ENCODE peak calls at places on chromosome 2, in ten cellular contexts. Y is CD4-positive, alpha-beta T cell; I is ovary; H is thoracic aorta; M is heart right ventricle; C is Panc1; P is SK-N-SH; N is psoas muscle; V is CD8-positive, alpha-beta T cell; R is upper lobe of left lung. Q is an unnamed sample. For H3K9me3 and H3K27me3, the result is how much of the 10 kb centered on the place peaks cover.

GRCh38 chr2:112032615-112033457 is 22.2 kb upstream of the TMEM87B start:
- DNase-seq in Y (no peak), I (peak), H (no peak), M (peak), C (no peak), P (no peak), N (peak), V (no peak), R (peak), Q (no peak)

GRCh38 chr2:189685540-189686229 is 11.2 kb downstream of the ANKAR start:
- DNase-seq in Y (no peak), I (peak), H (no peak), M (no peak), C (no peak), P (no peak), N (no peak), V (no peak), R (no peak), Q (no peak)

GRCh38 chr2:48452108-48452507 is 77.8 kb upstream of the STON1 start:
- DNase-seq in Y (no peak), I (no peak), H (no peak), M (no peak), C (no peak), P (peak), N (no peak), V (no peak), R (no peak), Q (no peak)

GRCh38 chr2:43343573-43344304 is 117.3 kb upstream of the ZFP36L2 start:
- DNase-seq in Y (no peak), I (peak), H (peak), M (peak), C (no peak), P (no peak), N (peak), V (no peak), R (peak), Q (no peak)

GRCh38 chr2:98356729-98357128 is 10.5 kb downstream of the CNGA3 start:
- DNase-seq in Y (no peak), I (no peak), H (no peak), M (no peak), C (no peak), P (no peak), N (no peak), V (no peak), R (no peak), Q (no peak)

GRCh38 chr2:1278861-1279260 is 134.4 kb upstream of the TPO start:
- DNase-seq in Y (no peak), I (no peak), H (no peak), M (no peak), C (no peak), P (no peak), N (no peak), V (no peak), R (no peak), Q (no peak)

GRCh38 chr2:128454980-128455709 is 136.5 kb upstream of the HS6ST1 start:
- DNase-seq in Y (no peak), I (no peak), H (no peak), M (no peak), C (no peak), P (no peak), N (no peak), V (no peak), R (no peak), Q (no peak)

GRCh38 chr2:12882393-12882792 is 165.7 kb downstream of the TRIB2 start:
- DNase-seq in Y (no peak), I (no peak), H (no peak), M (no peak), C (no peak), P (no peak), N (no peak), V (no peak), R (no peak), Q (no peak)

GRCh38 chr2:232772540-232772939 is 3.8 kb downstream of the KCNJ13 start:
- DNase-seq in Y (no peak), I (no peak), H (no peak), M (no peak), C (no peak), P (no peak), N (no peak), V (no peak), R (no peak), Q (no peak)

GRCh38 chr2:127465258-127465657 is 47.0 kb downstream of the PROC start:
- DNase-seq in Y (no peak), I (no peak), H (no peak), M (no peak), C (no peak), P (no peak), N (no peak), V (no peak), R (no peak), Q (no peak)

GRCh38 chr2:157441072-157441454 is 2.8 kb downstream of the CYTIP start:
- DNase-seq in Y (no peak), I (no peak), H (no peak), M (peak), C (no peak), P (no peak), N (no peak), V (peak), R (peak), Q (no peak)

GRCh38 chr2:26245231-26245732 is 543 bp downstream of the HADHB start:
- DNase-seq in Y (peak), I (no peak), H (no peak), M (no peak), C (no peak), P (peak), N (no peak), V (peak), R (peak), Q (no peak)

GRCh38 chr2:176096986-176097819 is 2.4 kb upstream of the HOXD12 start:
- DNase-seq in Y (peak), I (peak), H (no peak), M (peak), C (peak), P (peak), N (peak), V (peak), R (peak), Q (peak)
- H3K9me3 ChIP-seq in Y (under half), I (under half), H (under half), M (under half), C (under half), P (under half), N (under half), V (under half), R (under half), Q (under half)

DNA sequence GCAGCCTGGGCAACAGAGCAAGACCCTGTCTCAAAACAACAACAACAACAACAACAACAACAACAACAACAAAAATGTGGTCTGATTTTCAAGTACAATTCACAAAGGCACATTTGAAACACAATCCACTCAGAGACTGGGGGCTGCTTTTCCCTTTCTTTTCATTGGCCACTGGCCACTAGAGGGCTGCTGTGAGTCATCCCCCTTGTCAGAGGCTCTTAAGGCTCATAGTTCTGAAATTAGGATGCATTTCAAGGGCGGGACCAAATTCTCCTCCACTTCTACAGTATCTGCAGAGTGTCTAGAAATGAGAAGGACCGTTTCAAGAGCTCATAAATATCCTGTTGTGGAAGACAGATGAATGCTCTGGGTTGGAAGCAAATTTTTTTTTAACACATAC is 285.4 kb downstream of the NRXN1 start:
- DNase-seq in Y (no peak), I (no peak), H (no peak), M (no peak), C (no peak), P (peak), N (no peak), V (no peak), R (no peak), Q (no peak)
- TF ChIP-seq CTCF in Y (no peak), I (no peak), H (no peak), M (no peak), C (peak), P (peak), N (peak), V (no peak), R (no peak), Q (no peak)

GRCh38 chr2:104874230-104874629 is 20.3 kb downstream of the POU3F3 start:
- DNase-seq in Y (no peak), I (no peak), H (no peak), M (no peak), C (no peak), P (no peak), N (no peak), V (no peak), R (no peak), Q (no peak)
- H3K27me3 ChIP-seq in Y (under half), I (under half), H (under half), M (under half), C (under half), P (under half), N (under half), V (under half), R (under half), Q (under half)

DNA sequence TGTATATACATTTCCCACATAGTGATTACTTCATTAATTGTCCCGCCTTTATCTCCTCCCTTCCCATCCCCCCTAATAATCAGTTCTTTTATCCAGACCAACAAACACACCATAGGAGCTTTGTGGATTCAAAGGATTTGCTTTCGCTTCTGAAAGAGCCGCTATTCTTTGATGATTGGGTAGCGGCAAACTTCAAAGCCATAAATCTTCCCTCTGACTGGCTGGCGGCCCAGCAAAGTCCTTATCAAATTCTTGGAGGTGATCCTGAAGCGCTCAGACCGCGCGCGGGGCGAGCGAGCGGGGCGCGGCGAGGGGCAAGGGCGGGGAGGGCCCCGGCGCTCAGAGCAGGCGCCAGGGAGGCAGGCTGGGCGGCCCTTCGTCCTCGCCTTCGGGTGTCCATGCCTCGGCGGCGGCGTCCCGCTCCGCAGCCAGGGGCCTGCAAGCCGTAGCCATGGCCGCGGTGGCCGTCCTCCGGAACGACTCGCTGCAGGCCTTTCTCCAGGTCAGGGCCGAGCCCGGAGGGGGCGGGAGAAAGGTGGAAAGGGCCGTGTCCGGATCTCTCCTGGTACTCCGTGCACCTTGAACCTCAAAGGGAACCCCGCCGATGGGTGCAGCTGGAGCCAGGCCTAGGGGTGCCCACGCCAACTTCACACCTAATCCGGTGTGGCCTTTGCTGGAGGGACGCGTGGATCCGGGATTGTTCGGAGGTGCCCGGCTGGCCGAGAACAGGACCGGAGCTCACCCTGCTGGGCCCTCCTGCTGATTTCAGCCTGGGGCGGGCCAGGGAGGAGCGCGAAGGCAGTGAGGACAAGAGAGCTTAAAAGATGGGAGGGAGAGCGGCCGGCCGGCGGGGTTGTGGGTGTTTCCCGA is at the start of gene SP5:
- DNase-seq in Y (no peak), I (peak), H (no peak), M (peak), C (no peak), P (peak), N (peak), V (peak), R (peak), Q (peak)
- H3K9me3 ChIP-seq in Y (under half), I (under half), H (under half), M (under half), C (under half), P (under half), N (under half), V (under half), R (under half), Q (under half)

GRCh38 chr2:231410293-231411004 is 14.9 kb downstream of the B3GNT7 start:
- DNase-seq in Y (no peak), I (no peak), H (no peak), M (no peak), C (no peak), P (no peak), N (no peak), V (no peak), R (no peak), Q (no peak)
- TF ChIP-seq CTCF in Y (no peak), I (no peak), H (no peak), M (peak), C (peak), P (peak), N (no peak), V (no peak), R (no peak), Q (no peak)

GRCh38 chr2:158969162-158969716 is 799 bp downstream of the TANC1 start:
- DNase-seq in Y (no peak), I (no peak), H (no peak), M (no peak), C (no peak), P (no peak), N (no peak), V (no peak), R (no peak), Q (no peak)
- H3K27me3 ChIP-seq in Y (under half), I (under half), H (under half), M (under half), C (under half), P (under half), N (under half), V (under half), R (under half), Q (under half)

GRCh38 chr2:123747316-123747715 is 277.8 kb upstream of the CNTNAP5 start:
- DNase-seq in Y (no peak), I (no peak), H (no peak), M (no peak), C (no peak), P (no peak), N (no peak), V (no peak), R (no peak), Q (no peak)
- H3K9me3 ChIP-seq in Y (under half), I (under half), H (under half), M (under half), C (under half), P (under half), N (under half), V (under half), R (under half), Q (under half)

DNA sequence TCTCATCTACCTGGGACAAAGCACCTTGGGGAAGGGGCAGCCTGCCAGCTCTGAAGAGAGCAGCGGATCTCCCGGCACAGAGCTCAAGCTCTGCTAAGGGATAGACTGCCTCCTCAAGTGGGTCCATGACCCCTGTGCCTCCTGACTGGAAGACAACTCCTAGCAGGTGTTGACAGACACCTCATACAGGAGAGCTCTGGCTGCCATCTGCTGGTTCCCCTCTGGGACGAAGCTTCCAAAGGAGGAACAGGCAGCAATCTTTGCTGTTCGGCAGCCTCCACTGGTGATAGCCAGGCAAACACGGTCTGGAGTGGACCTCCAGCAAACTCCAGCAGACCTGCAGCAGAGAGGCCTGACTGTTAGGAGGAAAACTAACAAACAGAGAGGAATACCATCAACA is 549.9 kb upstream of the LRATD1 start:
- DNase-seq in Y (no peak), I (no peak), H (no peak), M (no peak), C (no peak), P (no peak), N (no peak), V (no peak), R (no peak), Q (no peak)
- TF ChIP-seq CTCF in Y (no peak), I (no peak), H (no peak), M (no peak), C (no peak), P (no peak), N (no peak), V (no peak), R (no peak), Q (no peak)

DNA sequence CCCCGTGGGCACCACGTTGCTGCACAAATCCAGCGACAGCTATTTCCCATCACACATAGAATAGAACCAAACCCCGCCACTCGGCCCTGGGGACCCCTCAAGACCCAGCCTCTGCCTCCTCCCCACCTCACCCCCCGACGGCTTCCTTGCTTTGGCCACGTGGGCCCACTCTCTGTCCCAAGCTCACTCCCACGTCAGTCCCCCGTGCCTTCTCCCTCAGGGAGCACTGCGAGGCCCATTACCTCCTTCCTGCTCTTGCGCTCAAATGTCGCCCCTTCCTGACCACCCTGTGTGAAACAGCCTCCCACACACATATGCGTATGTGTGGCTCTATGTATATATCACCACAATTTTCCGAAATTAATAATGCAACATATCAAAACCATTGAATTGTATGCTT is 239.7 kb downstream of the SH3BP4 start:
- DNase-seq in Y (no peak), I (no peak), H (no peak), M (no peak), C (no peak), P (no peak), N (no peak), V (no peak), R (no peak), Q (no peak)
- H3K27me3 ChIP-seq in Y (under half), I (under half), H (under half), M (under half), C (under half), P (under half), N (under half), V (under half), R (under half), Q (under half)